ENCODE peak calls at places on chromosomes 7 and 10, in four cellular contexts. One of them, this sample, is unnamed.
A peak's percentile ranks its signal among the peaks of the same experiment; 100 is the strongest.

GRCh38 chr7:116101709-116102108 is 71.1 kb upstream of the TFEC start:
- DNase-seq in GM20000: no peak
- DNase-seq in fibroblast of mammary gland: peak; percentile 38
- DNase-seq in natural killer cell: no peak
- DNase-seq in this sample: no peak

GRCh38 chr7:142581341-142581740 is 167.9 kb upstream of the PRSS1 start:
- DNase-seq in natural killer cell: no peak
- DNase-seq in GM20000: peak; percentile 61
- DNase-seq in fibroblast of mammary gland: no peak
- DNase-seq in this sample: no peak

GRCh38 chr7:74051629-74052410 is 23.8 kb downstream of the ELN start:
- DNase-seq in fibroblast of mammary gland: peak; percentile 22
- DNase-seq in GM20000: no peak
- DNase-seq in natural killer cell: no peak
- DNase-seq in this sample: no peak

GRCh38 chr7:481219-481930 is 38.3 kb downstream of the PDGFA start:
- DNase-seq in natural killer cell: no peak
- DNase-seq in GM20000: no peak
- DNase-seq in fibroblast of mammary gland: no peak
- DNase-seq in this sample: no peak

GRCh38 chr10:132848951-132849545 is 63.1 kb upstream of the NKX6-2 start:
- DNase-seq in fibroblast of mammary gland: no peak
- DNase-seq in GM20000: no peak
- DNase-seq in natural killer cell: peak; percentile 14
- DNase-seq in this sample: no peak

GRCh38 chr7:96304573-96304972 is 17.3 kb downstream of the SLC25A13 start:
- DNase-seq in GM20000: no peak
- DNase-seq in fibroblast of mammary gland: peak; percentile 76
- DNase-seq in natural killer cell: no peak
- DNase-seq in this sample: no peak

GRCh38 chr7:16921644-16922257 is 40.0 kb upstream of the AGR3 start:
- DNase-seq in fibroblast of mammary gland: no peak
- DNase-seq in natural killer cell: no peak
- DNase-seq in GM20000: no peak
- DNase-seq in this sample: no peak

GRCh38 chr7:131618391-131618790 is 62.0 kb upstream of the PODXL start:
- DNase-seq in GM20000: no peak
- DNase-seq in fibroblast of mammary gland: no peak
- DNase-seq in natural killer cell: no peak
- DNase-seq in this sample: no peak

GRCh38 chr10:86693721-86694369 is 25.5 kb downstream of the LDB3 start:
- DNase-seq in natural killer cell: no peak
- DNase-seq in GM20000: peak; percentile 56
- DNase-seq in fibroblast of mammary gland: peak; percentile 57
- DNase-seq in this sample: peak; percentile 60

GRCh38 chr10:42755028-42755451 is 27.6 kb upstream of the BMS1 start:
- DNase-seq in natural killer cell: no peak
- DNase-seq in GM20000: peak; percentile 41
- DNase-seq in fibroblast of mammary gland: no peak
- DNase-seq in this sample: no peak

GRCh38 chr7:107697246-107698044 is 36.8 kb downstream of the SLC26A4 start:
- DNase-seq in fibroblast of mammary gland: no peak
- DNase-seq in GM20000: no peak
- DNase-seq in natural killer cell: no peak
- DNase-seq in this sample: no peak

GRCh38 chr7:73974101-73974947 is 53.6 kb upstream of the ELN start:
- DNase-seq in GM20000: peak; percentile 23
- DNase-seq in fibroblast of mammary gland: no peak
- DNase-seq in natural killer cell: peak; percentile 8
- DNase-seq in this sample: no peak

GRCh38 chr7:106866298-106867281 is 1.5 kb downstream of the PIK3CG start:
- DNase-seq in fibroblast of mammary gland: no peak
- DNase-seq in natural killer cell: no peak
- DNase-seq in GM20000: peak; percentile 40
- DNase-seq in this sample: no peak

GRCh38 chr10:108970016-108970415 is 953.3 kb downstream of the XPNPEP1 start:
- DNase-seq in GM20000: peak; percentile 13
- DNase-seq in fibroblast of mammary gland: peak; percentile 30
- DNase-seq in natural killer cell: no peak
- DNase-seq in this sample: no peak

GRCh38 chr10:132182591-132182990 is 4.2 kb upstream of the DPYSL4 start:
- DNase-seq in GM20000: no peak
- DNase-seq in fibroblast of mammary gland: no peak
- DNase-seq in natural killer cell: no peak
- DNase-seq in this sample: no peak

GRCh38 chr7:107879400-107880035 is 11.5 kb upstream of the DLD start:
- DNase-seq in GM20000: peak; percentile 56
- DNase-seq in natural killer cell: no peak
- DNase-seq in fibroblast of mammary gland: peak; percentile 64
- DNase-seq in this sample: no peak

GRCh38 chr10:93070378-93071176 is 3.1 kb upstream of the CYP26A1 start:
- DNase-seq in fibroblast of mammary gland: no peak
- DNase-seq in natural killer cell: no peak
- DNase-seq in GM20000: peak; percentile 24
- DNase-seq in this sample: no peak

GRCh38 chr10:49365675-49366415 is 30.0 kb downstream of the DRGX start:
- DNase-seq in natural killer cell: no peak
- DNase-seq in fibroblast of mammary gland: no peak
- DNase-seq in GM20000: no peak
- DNase-seq in this sample: peak; percentile 8
- TF ChIP-seq CTCF in natural killer cell: no peak
- TF ChIP-seq CTCF in fibroblast of mammary gland: no peak
- TF ChIP-seq CTCF in GM20000: no peak
- TF ChIP-seq CTCF in this sample: no peak

DNA sequence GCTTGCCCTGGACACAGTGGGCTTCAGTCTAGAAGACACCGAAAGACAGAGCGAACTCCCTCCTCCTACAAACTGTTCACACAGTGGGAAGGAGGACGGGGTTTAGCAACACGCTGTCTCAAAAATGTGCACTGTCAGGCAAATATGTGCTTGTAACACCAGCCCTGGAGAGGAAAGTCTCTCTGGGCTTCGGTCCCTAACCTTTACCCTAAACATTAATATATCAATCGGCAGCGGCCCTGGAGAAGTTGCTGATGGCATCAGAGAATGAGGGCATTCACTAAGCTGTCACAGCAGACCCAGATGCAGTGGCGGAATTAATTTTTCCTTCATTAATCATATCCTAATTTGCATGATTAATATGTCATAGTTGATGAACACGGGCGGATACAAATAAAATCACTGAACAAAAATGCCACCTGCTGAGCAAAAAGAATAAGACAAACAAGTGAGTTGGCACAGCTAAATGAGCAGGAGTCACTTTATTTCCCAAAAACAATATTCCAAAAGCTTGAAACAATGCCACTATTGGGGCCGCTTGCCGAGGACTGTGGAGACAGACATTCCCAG is 45.2 kb upstream of the INSIG1 start:
- DNase-seq in natural killer cell: no peak
- DNase-seq in fibroblast of mammary gland: peak; percentile 56
- DNase-seq in GM20000: no peak
- DNase-seq in this sample: no peak
- TF ChIP-seq CTCF in natural killer cell: no peak
- TF ChIP-seq CTCF in fibroblast of mammary gland: no peak
- TF ChIP-seq CTCF in GM20000: no peak
- TF ChIP-seq CTCF in this sample: no peak

GRCh38 chr7:64946772-64947171 is 43.7 kb downstream of the ZNF273 start:
- DNase-seq in fibroblast of mammary gland: peak; percentile 12
- DNase-seq in GM20000: no peak
- DNase-seq in natural killer cell: no peak
- DNase-seq in this sample: no peak
- TF ChIP-seq CTCF in fibroblast of mammary gland: peak; percentile 25
- TF ChIP-seq CTCF in GM20000: no peak
- TF ChIP-seq CTCF in natural killer cell: no peak
- TF ChIP-seq CTCF in this sample: no peak

GRCh38 chr10:76779163-76779820 is 858.3 kb downstream of the KCNMA1 start:
- DNase-seq in natural killer cell: no peak
- DNase-seq in GM20000: no peak
- DNase-seq in fibroblast of mammary gland: peak; percentile 26
- DNase-seq in this sample: no peak
- TF ChIP-seq CTCF in natural killer cell: no peak
- TF ChIP-seq CTCF in GM20000: no peak
- TF ChIP-seq CTCF in fibroblast of mammary gland: peak; percentile 6
- TF ChIP-seq CTCF in this sample: no peak

DNA sequence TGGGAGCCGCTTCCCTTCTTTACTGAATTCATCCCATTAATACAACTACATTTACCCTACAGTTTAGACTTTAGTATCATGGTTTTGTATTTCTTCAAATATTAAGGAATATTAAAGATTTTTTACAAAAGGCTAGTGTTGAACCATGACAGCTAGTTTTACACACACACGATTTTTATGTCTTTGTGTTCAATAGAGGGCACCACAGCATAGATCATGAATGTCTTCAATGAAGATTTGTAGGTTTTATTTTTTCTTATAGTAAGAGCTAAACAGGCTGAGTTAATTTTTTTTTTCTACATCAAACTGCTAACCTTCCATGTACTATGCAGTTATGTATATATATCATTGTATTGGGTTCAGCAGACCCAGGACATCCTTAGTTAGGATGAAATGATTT is 76.9 kb downstream of the SNX10 start:
- DNase-seq in fibroblast of mammary gland: peak; percentile 32
- DNase-seq in natural killer cell: no peak
- DNase-seq in GM20000: no peak
- DNase-seq in this sample: no peak
- TF ChIP-seq CTCF in fibroblast of mammary gland: peak; percentile 17
- TF ChIP-seq CTCF in natural killer cell: no peak
- TF ChIP-seq CTCF in GM20000: no peak
- TF ChIP-seq CTCF in this sample: no peak

GRCh38 chr10:17872191-17873091 is 63.3 kb downstream of the MRC1 start:
- DNase-seq in natural killer cell: no peak
- DNase-seq in GM20000: no peak
- DNase-seq in fibroblast of mammary gland: peak; percentile 52
- DNase-seq in this sample: no peak
- TF ChIP-seq CTCF in natural killer cell: peak; percentile 57
- TF ChIP-seq CTCF in GM20000: no peak
- TF ChIP-seq CTCF in fibroblast of mammary gland: peak; percentile 50
- TF ChIP-seq CTCF in this sample: no peak

GRCh38 chr7:137488038-137488437 is 144.5 kb upstream of the PTN start:
- DNase-seq in fibroblast of mammary gland: peak; percentile 16
- DNase-seq in GM20000: no peak
- DNase-seq in natural killer cell: no peak
- DNase-seq in this sample: no peak
- TF ChIP-seq CTCF in fibroblast of mammary gland: peak; percentile 26
- TF ChIP-seq CTCF in GM20000: no peak
- TF ChIP-seq CTCF in natural killer cell: no peak
- TF ChIP-seq CTCF in this sample: no peak